ENCODE peak calls at places on chromosomes 7 and 10, in nine cellular contexts. X is BJ, A is brain microvascular endothelial cell, T is GM12865, Z is cardiac muscle cell, Q is A673, G is WERI-Rb-1, I is AG10803, F is choroid plexus epithelial cell. L is an unnamed sample.

GRCh38 chr7:95511716-95512260 is 26.0 kb downstream of the ASB4 start:
- DNase-seq in I (peak), G (peak), X (peak), A (peak), T (peak), F (peak), Z (peak), Q (peak), L (peak)

GRCh38 chr10:96306516-96306915 is 2.3 kb downstream of the DNTT start:
- DNase-seq in G (no peak), Z (no peak), I (peak), Q (peak), F (no peak), A (no peak), X (no peak), T (peak), L (no peak)

GRCh38 chr7:137953043-137953691 is 48.7 kb downstream of the CREB3L2 start:
- DNase-seq in Q (peak), Z (peak), F (peak), G (peak), X (no peak), A (no peak), I (peak), T (no peak), L (peak)

GRCh38 chr7:28939844-28940243 is 18.3 kb downstream of the TRIL start:
- DNase-seq in Z (no peak), G (no peak), F (no peak), Q (no peak), A (no peak), I (no peak), X (no peak), T (no peak), L (no peak)

GRCh38 chr10:82340166-82340565 is 465.2 kb downstream of the NRG3 start:
- DNase-seq in G (no peak), X (no peak), I (no peak), Q (no peak), F (no peak), T (no peak), A (no peak), Z (no peak), L (no peak)

GRCh38 chr7:63998549-63998948 is at the start of gene ZNF722:
- DNase-seq in X (no peak), A (no peak), Z (no peak), F (no peak), T (no peak), G (no peak), I (no peak), Q (no peak), L (no peak)

GRCh38 chr10:98790817-98791216 is 344.1 kb upstream of the HPS1 start:
- DNase-seq in G (no peak), X (no peak), F (peak), T (peak), I (no peak), Q (peak), Z (peak), A (no peak), L (peak)

GRCh38 chr7:16719699-16720098 is 33.9 kb upstream of the TSPAN13 start:
- DNase-seq in T (no peak), I (no peak), X (no peak), G (no peak), F (peak), Q (no peak), Z (peak), A (no peak), L (no peak)

GRCh38 chr7:96246972-96247371 is 74.9 kb downstream of the SLC25A13 start:
- DNase-seq in Z (no peak), T (no peak), F (no peak), G (no peak), Q (no peak), A (no peak), X (no peak), I (no peak), L (no peak)

GRCh38 chr10:15346440-15347141 is 24.5 kb downstream of the FAM171A1 start:
- DNase-seq in Q (no peak), Z (peak), F (no peak), T (no peak), G (no peak), X (no peak), A (peak), I (peak), L (no peak)

GRCh38 chr7:108284349-108285017 is 154.3 kb upstream of the LAMB4 start:
- DNase-seq in Q (no peak), F (no peak), Z (no peak), I (no peak), X (no peak), T (no peak), A (no peak), G (no peak), L (no peak)

GRCh38 chr7:21942955-21943354 is 2.7 kb downstream of the CDCA7L start:
- DNase-seq in F (peak), Z (no peak), T (no peak), A (no peak), G (no peak), I (no peak), X (no peak), Q (no peak), L (no peak)

GRCh38 chr7:31948041-31948440 is 122.2 kb downstream of the PDE1C start:
- DNase-seq in G (no peak), X (peak), A (peak), T (peak), Q (no peak), I (peak), Z (peak), F (peak), L (peak)

DNA sequence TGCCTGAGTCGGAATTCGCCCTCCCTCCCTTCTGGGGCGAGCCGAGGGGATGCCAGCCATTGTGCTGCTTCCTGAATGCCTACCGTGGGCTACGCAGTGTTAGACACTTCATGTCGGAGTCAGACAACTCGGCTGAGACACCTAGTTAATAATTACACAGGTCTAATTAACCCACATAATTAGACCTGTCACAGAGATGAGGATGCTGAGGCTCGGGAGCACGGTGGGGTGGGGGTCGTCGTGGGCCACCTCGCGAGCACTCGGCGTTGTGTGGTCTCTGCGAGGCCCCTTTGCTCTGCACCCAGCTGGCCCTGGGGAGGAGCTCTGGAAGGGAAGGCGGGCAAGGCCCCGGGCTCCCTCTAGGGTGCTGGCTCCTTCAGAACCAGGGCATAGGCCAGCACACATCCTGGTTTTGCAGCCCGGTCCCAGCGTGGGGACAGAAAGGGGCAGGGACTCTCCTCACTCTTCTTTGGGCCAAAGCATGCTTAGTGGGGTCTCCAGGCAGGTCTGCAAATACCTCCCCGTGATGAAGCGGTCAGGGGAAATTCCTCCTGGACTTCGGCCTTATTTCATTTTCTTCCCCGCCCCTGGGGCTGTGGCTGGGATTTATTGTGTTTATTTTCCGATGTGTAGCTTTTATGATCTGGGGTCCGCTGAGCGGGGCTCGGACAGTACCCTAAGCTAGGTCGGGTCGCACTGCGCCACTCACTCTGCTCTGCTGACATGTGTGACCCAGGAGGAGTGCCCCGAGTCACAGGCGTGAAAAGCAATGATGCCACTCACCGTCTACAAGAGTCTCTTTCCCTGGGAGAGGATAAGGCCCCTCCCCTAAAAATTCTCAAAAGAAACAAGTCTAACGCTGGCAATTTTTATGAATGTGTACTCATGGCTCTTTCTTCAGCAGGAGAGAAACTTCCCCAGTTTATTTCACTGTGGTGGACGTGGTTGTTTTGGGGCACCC is 4.9 kb upstream of the FOXL3 start:
- DNase-seq in F (no peak), I (no peak), Z (no peak), G (peak), Q (no peak), T (no peak), A (no peak), X (no peak), L (no peak)
- H3K4me3 ChIP-seq in F (no peak), I (no peak), Z (no peak), G (no peak), Q (no peak), T (no peak), A (no peak), X (no peak), L (no peak)

GRCh38 chr7:27172388-27172774 is 1.7 kb downstream of the HOXA10 start:
- DNase-seq in G (no peak), F (no peak), I (peak), T (no peak), A (no peak), Q (no peak), Z (no peak), X (no peak), L (peak)

GRCh38 chr7:27172823-27173411 is 1.2 kb downstream of the HOXA10 start:
- DNase-seq in A (no peak), T (no peak), Q (peak), Z (no peak), I (peak), X (peak), F (peak), G (peak), L (peak)

GRCh38 chr7:27170494-27170811 is 3.7 kb downstream of the HOXA10 start:
- DNase-seq in T (no peak), X (no peak), Z (no peak), G (no peak), I (no peak), A (no peak), Q (no peak), F (no peak), L (peak)

GRCh38 chr7:27170936-27171635 is 3.0 kb downstream of the HOXA10 start:
- DNase-seq in I (no peak), T (no peak), A (no peak), F (no peak), Z (no peak), Q (no peak), X (no peak), G (no peak), L (no peak)

GRCh38 chr7:27171636-27172387 is 2.3 kb downstream of the HOXA10 start:
- DNase-seq in T (no peak), I (no peak), Q (no peak), X (no peak), Z (no peak), A (no peak), G (no peak), F (no peak), L (peak)
- H3K4me3 ChIP-seq in T (no peak), I (peak), Q (no peak), X (peak), Z (no peak), A (no peak), G (peak), F (no peak), L (peak)

GRCh38 chr7:111090834-111091233 is at the start of gene LRRN3:
- DNase-seq in X (no peak), I (peak), A (peak), T (no peak), F (peak), G (no peak), Z (peak), Q (no peak), L (peak)
- H3K4me3 ChIP-seq in X (peak), I (peak), A (peak), T (no peak), F (peak), G (no peak), Z (peak), Q (no peak), L (peak)

GRCh38 chr10:100710151-100710871 is 35.1 kb upstream of the PAX2 start:
- DNase-seq in Q (no peak), T (no peak), X (no peak), I (no peak), G (peak), F (no peak), A (no peak), Z (peak), L (no peak)
- H3K4me3 ChIP-seq in Q (peak), T (no peak), X (no peak), I (no peak), G (peak), F (no peak), A (no peak), Z (peak), L (no peak)

DNA sequence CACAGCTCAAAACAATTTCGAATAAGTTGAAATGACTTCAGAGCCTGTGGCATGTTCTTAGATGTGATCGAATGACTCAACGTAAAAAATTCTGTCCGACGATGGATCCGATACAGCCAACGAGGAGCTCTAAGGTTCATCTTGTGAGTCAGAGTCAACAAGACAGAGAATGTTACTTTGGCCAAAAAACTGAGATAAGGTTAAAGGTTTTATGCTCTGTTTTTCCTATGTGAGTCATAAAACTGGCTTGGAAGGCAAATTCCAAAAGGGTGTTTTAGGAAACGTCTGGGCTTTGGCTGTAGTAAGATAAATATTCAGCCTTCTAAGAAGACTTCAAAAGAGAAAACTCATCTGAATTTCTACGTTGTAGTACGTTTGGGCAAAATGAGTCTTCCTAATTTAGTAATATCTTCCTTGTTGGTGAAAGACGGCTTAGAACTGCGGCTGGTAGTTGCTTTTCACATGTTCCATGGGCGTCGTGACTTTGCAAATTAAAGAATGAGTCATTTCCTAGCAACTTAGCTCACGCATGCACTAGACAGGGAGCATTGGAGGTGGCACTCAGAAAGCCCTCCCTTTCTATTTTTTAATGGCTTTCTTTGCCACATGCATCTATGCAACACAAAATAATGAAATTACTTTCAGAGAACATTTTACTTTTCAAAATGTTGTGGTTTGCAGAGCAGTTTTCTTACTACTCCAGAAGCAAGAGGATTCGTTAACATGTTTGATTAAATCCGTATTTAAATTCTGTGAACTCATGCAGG is 28.2 kb downstream of the PFKP start:
- DNase-seq in Q (peak), T (peak), G (no peak), A (peak), F (peak), I (peak), X (peak), Z (peak), L (peak)
- H3K4me3 ChIP-seq in Q (no peak), T (no peak), G (no peak), A (no peak), F (no peak), I (peak), X (no peak), Z (no peak), L (no peak)

DNA sequence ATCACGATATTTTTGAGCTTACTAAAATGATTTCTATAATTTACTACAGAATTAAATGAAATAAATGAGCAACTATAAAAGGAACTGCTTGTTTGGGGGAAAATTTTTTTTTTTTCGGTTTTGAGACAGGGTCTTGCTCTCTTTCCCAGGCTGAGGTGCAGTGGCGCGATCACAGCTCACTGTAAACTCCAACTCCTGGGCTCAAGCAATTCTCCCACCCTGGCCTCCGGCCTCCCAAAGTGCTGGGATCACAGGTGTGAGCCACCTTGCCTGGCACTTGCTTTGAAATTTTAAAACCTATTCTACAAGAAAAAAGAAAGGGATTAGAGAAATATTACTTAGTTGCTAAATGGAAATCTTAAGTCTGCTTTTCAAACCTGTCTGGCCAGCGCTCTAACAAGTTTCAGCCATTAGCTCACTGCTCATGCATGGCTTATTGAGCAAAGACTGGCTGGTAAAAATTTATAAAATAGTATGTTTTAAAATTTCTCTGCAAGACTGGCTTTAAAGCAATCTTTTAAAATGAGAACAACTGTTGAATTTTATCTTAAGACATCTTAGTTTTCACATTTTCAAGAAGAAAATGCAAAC is 144.0 kb downstream of the ATE1 start:
- DNase-seq in G (no peak), Z (no peak), F (no peak), T (no peak), Q (no peak), X (no peak), I (no peak), A (no peak), L (no peak)
- H3K4me3 ChIP-seq in G (no peak), Z (no peak), F (no peak), T (no peak), Q (no peak), X (no peak), I (no peak), A (no peak), L (no peak)

DNA sequence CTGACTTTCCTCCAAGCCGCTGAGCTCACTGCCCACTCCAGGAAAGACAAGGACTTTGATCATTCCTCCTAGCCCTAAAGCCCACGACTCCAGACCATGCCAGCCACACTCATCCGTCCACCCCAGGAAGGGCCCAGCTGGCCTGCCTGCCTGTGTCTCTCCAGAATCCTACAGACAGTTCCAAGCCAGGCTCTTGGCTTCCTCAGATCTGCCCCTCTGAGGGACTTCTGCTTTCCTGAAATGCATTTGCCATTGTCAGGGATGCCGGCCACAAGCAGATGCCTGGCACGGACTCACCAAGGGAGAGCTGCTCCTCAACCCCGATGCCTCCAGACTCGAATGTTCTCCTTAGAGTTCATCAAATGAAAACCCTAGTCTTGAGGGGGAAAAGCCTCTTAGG is 155.8 kb downstream of the OAT start:
- DNase-seq in T (no peak), G (no peak), I (no peak), Z (no peak), A (no peak), Q (no peak), X (no peak), F (no peak), L (no peak)
- H3K4me3 ChIP-seq in T (no peak), G (no peak), I (no peak), Z (no peak), A (no peak), Q (no peak), X (no peak), F (no peak), L (no peak)

L was measured in foreskin fibroblast.